ENCODE peak calls at places on chromosomes 5 and 9, in five cellular contexts. One of them, this sample, is unnamed.

GRCh38 chr5:132800545-132800944 is 12.6 kb upstream of the SOWAHA start:
- DNase-seq in foreskin fibroblast: no peak
- DNase-seq in epithelial cell of esophagus: no peak
- DNase-seq in CD8-positive, alpha-beta memory T cell: no peak
- DNase-seq in dorsolateral prefrontal cortex: no peak
- DNase-seq in this sample: no peak

GRCh38 chr5:73541981-73542380 is 23.5 kb downstream of the ANKRA2 start:
- DNase-seq in foreskin fibroblast: no peak
- DNase-seq in epithelial cell of esophagus: no peak
- DNase-seq in CD8-positive, alpha-beta memory T cell: no peak
- DNase-seq in dorsolateral prefrontal cortex: no peak
- DNase-seq in this sample: no peak

GRCh38 chr5:153425914-153426313 is 64.6 kb upstream of the GRIA1 start:
- DNase-seq in foreskin fibroblast: no peak
- DNase-seq in epithelial cell of esophagus: peak
- DNase-seq in CD8-positive, alpha-beta memory T cell: no peak
- DNase-seq in dorsolateral prefrontal cortex: no peak
- DNase-seq in this sample: no peak

GRCh38 chr9:36021968-36022367 is 14.7 kb upstream of the RECK start:
- DNase-seq in foreskin fibroblast: no peak
- DNase-seq in epithelial cell of esophagus: no peak
- DNase-seq in CD8-positive, alpha-beta memory T cell: no peak
- DNase-seq in dorsolateral prefrontal cortex: no peak
- DNase-seq in this sample: no peak

GRCh38 chr5:55821731-55822512 is 29.2 kb upstream of the IL31RA start:
- DNase-seq in foreskin fibroblast: peak
- DNase-seq in epithelial cell of esophagus: peak
- DNase-seq in CD8-positive, alpha-beta memory T cell: peak
- DNase-seq in dorsolateral prefrontal cortex: no peak
- DNase-seq in this sample: no peak

GRCh38 chr9:4224181-4224580 is 75.7 kb downstream of the GLIS3 start:
- DNase-seq in foreskin fibroblast: no peak
- DNase-seq in epithelial cell of esophagus: no peak
- DNase-seq in CD8-positive, alpha-beta memory T cell: no peak
- DNase-seq in dorsolateral prefrontal cortex: no peak
- DNase-seq in this sample: no peak

GRCh38 chr5:143197260-143197656 is 206.2 kb downstream of the NR3C1 start:
- DNase-seq in foreskin fibroblast: peak
- DNase-seq in epithelial cell of esophagus: no peak
- DNase-seq in CD8-positive, alpha-beta memory T cell: no peak
- DNase-seq in dorsolateral prefrontal cortex: no peak
- DNase-seq in this sample: no peak

GRCh38 chr9:132670816-132671371 is 630 bp downstream of the GTF3C4 start:
- DNase-seq in foreskin fibroblast: peak
- DNase-seq in epithelial cell of esophagus: peak
- DNase-seq in CD8-positive, alpha-beta memory T cell: peak
- DNase-seq in dorsolateral prefrontal cortex: no peak
- DNase-seq in this sample: peak

GRCh38 chr9:115121140-115121710 is 3.3 kb upstream of the TNC start:
- DNase-seq in foreskin fibroblast: no peak
- DNase-seq in epithelial cell of esophagus: peak
- DNase-seq in CD8-positive, alpha-beta memory T cell: no peak
- DNase-seq in dorsolateral prefrontal cortex: no peak
- DNase-seq in this sample: no peak

GRCh38 chr9:128067898-128068655 is at the start of gene SLC25A25:
- DNase-seq in foreskin fibroblast: peak
- DNase-seq in epithelial cell of esophagus: peak
- DNase-seq in CD8-positive, alpha-beta memory T cell: peak
- DNase-seq in dorsolateral prefrontal cortex: peak
- DNase-seq in this sample: peak

GRCh38 chr9:113223963-113224362 is 2.6 kb downstream of the SLC31A1 start:
- DNase-seq in foreskin fibroblast: peak
- DNase-seq in epithelial cell of esophagus: no peak
- DNase-seq in CD8-positive, alpha-beta memory T cell: no peak
- DNase-seq in dorsolateral prefrontal cortex: no peak
- DNase-seq in this sample: no peak

GRCh38 chr5:175749591-175749990 is 91.7 kb downstream of the HRH2 start:
- DNase-seq in foreskin fibroblast: no peak
- DNase-seq in epithelial cell of esophagus: no peak
- DNase-seq in CD8-positive, alpha-beta memory T cell: no peak
- DNase-seq in dorsolateral prefrontal cortex: no peak
- DNase-seq in this sample: no peak

GRCh38 chr5:38285226-38285625 is 26.9 kb downstream of the EGFLAM start:
- DNase-seq in foreskin fibroblast: no peak
- DNase-seq in epithelial cell of esophagus: no peak
- DNase-seq in CD8-positive, alpha-beta memory T cell: no peak
- DNase-seq in dorsolateral prefrontal cortex: no peak
- DNase-seq in this sample: no peak

GRCh38 chr9:38371495-38371894 is 21.0 kb upstream of the ALDH1B1 start:
- DNase-seq in foreskin fibroblast: peak
- DNase-seq in epithelial cell of esophagus: peak
- DNase-seq in CD8-positive, alpha-beta memory T cell: peak
- DNase-seq in dorsolateral prefrontal cortex: no peak
- DNase-seq in this sample: peak

GRCh38 chr5:139275536-139276297 is 17.8 kb upstream of the MATR3 start:
- DNase-seq in foreskin fibroblast: no peak
- DNase-seq in epithelial cell of esophagus: peak
- DNase-seq in CD8-positive, alpha-beta memory T cell: no peak
- DNase-seq in dorsolateral prefrontal cortex: no peak
- DNase-seq in this sample: no peak

GRCh38 chr9:133703571-133704399 is 34.4 kb downstream of the SARDH start:
- DNase-seq in foreskin fibroblast: no peak
- DNase-seq in epithelial cell of esophagus: no peak
- DNase-seq in CD8-positive, alpha-beta memory T cell: no peak
- DNase-seq in dorsolateral prefrontal cortex: no peak
- DNase-seq in this sample: no peak

GRCh38 chr5:178126556-178126955 is 4.3 kb upstream of the RMND5B start:
- DNase-seq in foreskin fibroblast: no peak
- DNase-seq in epithelial cell of esophagus: no peak
- DNase-seq in CD8-positive, alpha-beta memory T cell: no peak
- DNase-seq in dorsolateral prefrontal cortex: no peak
- DNase-seq in this sample: no peak

GRCh38 chr5:90437663-90438062 is 28.1 kb upstream of the CETN3 start:
- DNase-seq in foreskin fibroblast: no peak
- DNase-seq in epithelial cell of esophagus: no peak
- DNase-seq in CD8-positive, alpha-beta memory T cell: no peak
- DNase-seq in dorsolateral prefrontal cortex: no peak
- DNase-seq in this sample: no peak

GRCh38 chr5:103938151-103938671 is 375.6 kb upstream of the NUDT12 start:
- DNase-seq in foreskin fibroblast: no peak
- DNase-seq in epithelial cell of esophagus: no peak
- DNase-seq in CD8-positive, alpha-beta memory T cell: no peak
- DNase-seq in dorsolateral prefrontal cortex: no peak
- DNase-seq in this sample: no peak

GRCh38 chr9:136499071-136499934 is 16.5 kb upstream of the SEC16A start:
- DNase-seq in foreskin fibroblast: no peak
- DNase-seq in epithelial cell of esophagus: no peak
- DNase-seq in CD8-positive, alpha-beta memory T cell: no peak
- DNase-seq in dorsolateral prefrontal cortex: no peak
- DNase-seq in this sample: no peak

GRCh38 chr5:32297181-32298055 is 15.3 kb downstream of the MTMR12 start:
- DNase-seq in foreskin fibroblast: no peak
- DNase-seq in epithelial cell of esophagus: peak
- DNase-seq in CD8-positive, alpha-beta memory T cell: no peak
- DNase-seq in dorsolateral prefrontal cortex: no peak
- DNase-seq in this sample: no peak

GRCh38 chr5:88092358-88092757 is 176.3 kb downstream of the TMEM161B start:
- DNase-seq in foreskin fibroblast: no peak
- DNase-seq in epithelial cell of esophagus: no peak
- DNase-seq in CD8-positive, alpha-beta memory T cell: no peak
- DNase-seq in dorsolateral prefrontal cortex: no peak
- DNase-seq in this sample: no peak

DNA sequence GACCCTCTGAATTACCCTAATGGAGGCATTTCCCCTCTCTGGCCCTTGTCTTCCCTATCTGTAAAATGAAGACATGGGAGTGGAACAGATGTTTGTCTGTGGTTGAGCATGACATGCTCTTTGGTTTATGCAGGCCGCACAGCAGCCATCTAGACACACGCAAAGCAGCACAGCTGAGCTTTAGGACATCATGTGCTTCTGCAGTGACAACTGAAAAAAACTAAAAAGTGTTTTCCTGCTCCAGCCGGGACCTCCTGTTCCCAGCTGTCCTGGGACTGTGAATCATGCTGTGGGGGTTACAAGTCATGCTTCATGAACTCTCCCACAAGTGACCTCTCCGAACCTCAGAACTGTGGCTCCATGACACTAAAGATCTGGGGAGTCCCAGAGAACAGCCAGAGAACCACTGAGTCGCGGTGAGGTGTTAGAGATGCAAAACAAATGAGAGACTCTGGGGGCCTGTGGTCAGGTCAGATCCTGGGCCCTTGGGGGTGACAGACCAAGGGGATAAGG is 1.7 kb downstream of the SMIM3 start:
- DNase-seq in foreskin fibroblast: peak
- DNase-seq in epithelial cell of esophagus: no peak
- DNase-seq in CD8-positive, alpha-beta memory T cell: no peak
- DNase-seq in dorsolateral prefrontal cortex: no peak
- DNase-seq in this sample: peak
- H3K4me3 ChIP-seq in foreskin fibroblast: peak
- H3K4me3 ChIP-seq in epithelial cell of esophagus: no peak
- H3K4me3 ChIP-seq in CD8-positive, alpha-beta memory T cell: no peak
- H3K4me3 ChIP-seq in dorsolateral prefrontal cortex: no peak
- H3K4me3 ChIP-seq in this sample: peak

GRCh38 chr5:93578813-93579560 is 2.0 kb downstream of the NR2F1-AS1 start:
- DNase-seq in foreskin fibroblast: peak
- DNase-seq in epithelial cell of esophagus: no peak
- DNase-seq in CD8-positive, alpha-beta memory T cell: no peak
- DNase-seq in dorsolateral prefrontal cortex: no peak
- DNase-seq in this sample: peak
- H3K4me3 ChIP-seq in foreskin fibroblast: peak
- H3K4me3 ChIP-seq in epithelial cell of esophagus: no peak
- H3K4me3 ChIP-seq in CD8-positive, alpha-beta memory T cell: no peak
- H3K4me3 ChIP-seq in dorsolateral prefrontal cortex: peak
- H3K4me3 ChIP-seq in this sample: peak

GRCh38 chr5:82163459-82164108 is 114.6 kb downstream of the RPS23 start:
- DNase-seq in foreskin fibroblast: peak
- DNase-seq in epithelial cell of esophagus: peak
- DNase-seq in CD8-positive, alpha-beta memory T cell: no peak
- DNase-seq in dorsolateral prefrontal cortex: no peak
- DNase-seq in this sample: no peak
- H3K4me3 ChIP-seq in foreskin fibroblast: no peak
- H3K4me3 ChIP-seq in epithelial cell of esophagus: no peak
- H3K4me3 ChIP-seq in CD8-positive, alpha-beta memory T cell: no peak
- H3K4me3 ChIP-seq in dorsolateral prefrontal cortex: no peak
- H3K4me3 ChIP-seq in this sample: no peak

GRCh38 chr5:100779669-100780375 is 123.3 kb downstream of the ST8SIA4 start:
- DNase-seq in foreskin fibroblast: no peak
- DNase-seq in epithelial cell of esophagus: no peak
- DNase-seq in CD8-positive, alpha-beta memory T cell: no peak
- DNase-seq in dorsolateral prefrontal cortex: no peak
- DNase-seq in this sample: no peak

GRCh38 chr5:100772548-100772947 is 130.5 kb downstream of the ST8SIA4 start:
- DNase-seq in foreskin fibroblast: no peak
- DNase-seq in epithelial cell of esophagus: no peak
- DNase-seq in CD8-positive, alpha-beta memory T cell: no peak
- DNase-seq in dorsolateral prefrontal cortex: no peak
- DNase-seq in this sample: no peak

GRCh38 chr5:100780376-100780870 is 122.7 kb downstream of the ST8SIA4 start:
- DNase-seq in foreskin fibroblast: no peak
- DNase-seq in epithelial cell of esophagus: no peak
- DNase-seq in CD8-positive, alpha-beta memory T cell: peak
- DNase-seq in dorsolateral prefrontal cortex: no peak
- DNase-seq in this sample: no peak

GRCh38 chr5:100776244-100776643 is 126.8 kb downstream of the ST8SIA4 start:
- DNase-seq in foreskin fibroblast: peak
- DNase-seq in epithelial cell of esophagus: peak
- DNase-seq in CD8-positive, alpha-beta memory T cell: no peak
- DNase-seq in dorsolateral prefrontal cortex: no peak
- DNase-seq in this sample: no peak

GRCh38 chr5:100777680-100778281 is 125.3 kb downstream of the ST8SIA4 start:
- DNase-seq in foreskin fibroblast: peak
- DNase-seq in epithelial cell of esophagus: peak
- DNase-seq in CD8-positive, alpha-beta memory T cell: no peak
- DNase-seq in dorsolateral prefrontal cortex: no peak
- DNase-seq in this sample: no peak
- H3K4me3 ChIP-seq in foreskin fibroblast: no peak
- H3K4me3 ChIP-seq in epithelial cell of esophagus: no peak
- H3K4me3 ChIP-seq in CD8-positive, alpha-beta memory T cell: no peak
- H3K4me3 ChIP-seq in dorsolateral prefrontal cortex: no peak
- H3K4me3 ChIP-seq in this sample: no peak

GRCh38 chr5:172643392-172643871 is 2.4 kb downstream of the NEURL1B start:
- DNase-seq in foreskin fibroblast: no peak
- DNase-seq in epithelial cell of esophagus: no peak
- DNase-seq in CD8-positive, alpha-beta memory T cell: no peak
- DNase-seq in dorsolateral prefrontal cortex: peak
- DNase-seq in this sample: no peak
- H3K4me3 ChIP-seq in foreskin fibroblast: no peak
- H3K4me3 ChIP-seq in epithelial cell of esophagus: no peak
- H3K4me3 ChIP-seq in CD8-positive, alpha-beta memory T cell: no peak
- H3K4me3 ChIP-seq in dorsolateral prefrontal cortex: no peak
- H3K4me3 ChIP-seq in this sample: peak

GRCh38 chr9:124280176-124280691 is 22.5 kb downstream of the NEK6 start:
- DNase-seq in foreskin fibroblast: peak
- DNase-seq in epithelial cell of esophagus: peak
- DNase-seq in CD8-positive, alpha-beta memory T cell: no peak
- DNase-seq in dorsolateral prefrontal cortex: no peak
- DNase-seq in this sample: peak

GRCh38 chr9:124274738-124275137 is 17.0 kb downstream of the NEK6 start:
- DNase-seq in foreskin fibroblast: no peak
- DNase-seq in epithelial cell of esophagus: no peak
- DNase-seq in CD8-positive, alpha-beta memory T cell: no peak
- DNase-seq in dorsolateral prefrontal cortex: no peak
- DNase-seq in this sample: no peak

GRCh38 chr9:124279531-124280175 is 21.9 kb downstream of the NEK6 start:
- DNase-seq in foreskin fibroblast: no peak
- DNase-seq in epithelial cell of esophagus: peak
- DNase-seq in CD8-positive, alpha-beta memory T cell: no peak
- DNase-seq in dorsolateral prefrontal cortex: no peak
- DNase-seq in this sample: no peak

GRCh38 chr9:124278054-124278540 is 20.3 kb downstream of the NEK6 start:
- DNase-seq in foreskin fibroblast: no peak
- DNase-seq in epithelial cell of esophagus: no peak
- DNase-seq in CD8-positive, alpha-beta memory T cell: no peak
- DNase-seq in dorsolateral prefrontal cortex: no peak
- DNase-seq in this sample: no peak

DNA sequence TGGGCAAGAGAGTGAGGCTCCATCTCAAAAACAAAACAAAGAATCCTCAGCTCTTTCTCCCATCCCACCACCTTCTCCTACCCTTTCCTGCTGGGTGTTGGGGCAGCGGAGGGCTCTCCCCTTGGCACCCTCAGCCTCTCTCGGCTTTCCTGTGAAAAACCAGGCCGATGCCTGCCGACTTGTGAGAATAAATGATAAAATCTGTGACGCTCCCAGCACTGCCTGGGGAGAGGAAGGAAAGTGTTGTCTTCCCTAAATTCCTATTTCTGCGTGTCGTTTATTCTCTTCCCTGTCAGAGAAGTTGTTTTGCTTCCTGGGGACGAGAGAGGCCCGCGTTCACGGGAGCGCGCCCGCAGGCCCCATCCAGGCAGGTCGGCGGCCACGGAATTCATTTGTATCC is 19.7 kb downstream of the NEK6 start:
- DNase-seq in foreskin fibroblast: no peak
- DNase-seq in epithelial cell of esophagus: no peak
- DNase-seq in CD8-positive, alpha-beta memory T cell: no peak
- DNase-seq in dorsolateral prefrontal cortex: no peak
- DNase-seq in this sample: no peak
- H3K4me3 ChIP-seq in foreskin fibroblast: no peak
- H3K4me3 ChIP-seq in epithelial cell of esophagus: no peak
- H3K4me3 ChIP-seq in CD8-positive, alpha-beta memory T cell: no peak
- H3K4me3 ChIP-seq in dorsolateral prefrontal cortex: no peak
- H3K4me3 ChIP-seq in this sample: no peak